ENCODE peak calls at places on chromosome 14, in five cellular contexts. F is fibroblast of lung; A is AG04450; E is psoas muscle; D is CD4-positive, alpha-beta T cell. X is an unnamed sample.

GRCh38 chr14:95431199-95432145 is 85.0 kb downstream of the SYNE3 start:
- DNase-seq in D (no peak), E (no peak), A (no peak), F (peak), X (no peak)

GRCh38 chr14:96762650-96763049 is 34.5 kb upstream of the VRK1 start:
- DNase-seq in D (no peak), F (peak), E (no peak), A (no peak), X (no peak)

GRCh38 chr14:39974036-39974435 is 541.8 kb upstream of the FBXO33 start:
- DNase-seq in D (no peak), A (no peak), E (no peak), F (no peak), X (no peak)

GRCh38 chr14:54699087-54699530 is 132.2 kb downstream of the SAMD4A start:
- DNase-seq in D (no peak), A (no peak), E (peak), F (no peak), X (no peak)

GRCh38 chr14:32202468-32202865 is 602 bp downstream of the RNU6-8 start:
- DNase-seq in D (no peak), F (peak), A (no peak), E (no peak), X (no peak)

GRCh38 chr14:72776701-72777255 is 117.1 kb downstream of the DPF3 start:
- DNase-seq in D (no peak), F (no peak), E (no peak), A (no peak), X (peak)

GRCh38 chr14:74655597-74656389 is 43.8 kb upstream of the LTBP2 start:
- DNase-seq in D (no peak), F (peak), E (no peak), A (no peak), X (no peak)

GRCh38 chr14:104437703-104438102 is 141.9 kb upstream of the C14orf180 start:
- DNase-seq in D (no peak), E (no peak), F (no peak), A (no peak), X (no peak)

GRCh38 chr14:94047581-94047980 is 21.4 kb downstream of the OTUB2 start:
- DNase-seq in E (peak), F (no peak), A (no peak), D (no peak), X (no peak)

GRCh38 chr14:77094672-77095284 is 3.3 kb upstream of the CIPC start:
- DNase-seq in E (peak), F (peak), D (peak), A (peak), X (peak)

GRCh38 chr14:99733221-99733550 is 49.1 kb downstream of the CYP46A1 start:
- DNase-seq in D (no peak), E (no peak), A (no peak), F (no peak), X (no peak)

GRCh38 chr14:99730876-99731351 is 46.8 kb downstream of the CYP46A1 start:
- DNase-seq in A (no peak), E (peak), F (no peak), D (no peak), X (peak)

GRCh38 chr14:99732436-99733220 is 48.5 kb downstream of the CYP46A1 start:
- DNase-seq in E (no peak), D (no peak), F (no peak), A (no peak), X (no peak)

GRCh38 chr14:99729991-99730875 is 46.1 kb downstream of the CYP46A1 start:
- DNase-seq in F (no peak), A (no peak), E (peak), D (peak), X (no peak)

GRCh38 chr14:99731536-99732435 is 47.7 kb downstream of the CYP46A1 start:
- DNase-seq in F (no peak), E (no peak), A (no peak), D (no peak), X (peak)
- TF ChIP-seq CTCF in F (no peak), E (no peak), A (no peak), D (no peak), X (no peak)

GRCh38 chr14:37592288-37593274 is 2.5 kb downstream of the FOXA1 start:
- DNase-seq in D (no peak), A (no peak), E (no peak), F (no peak), X (no peak)

GRCh38 chr14:37591941-37592287 is 3.1 kb downstream of the FOXA1 start:
- DNase-seq in D (no peak), E (no peak), A (no peak), F (no peak), X (no peak)

GRCh38 chr14:37590810-37591139 is 4.3 kb downstream of the FOXA1 start:
- DNase-seq in F (no peak), E (no peak), D (no peak), A (no peak), X (no peak)

GRCh38 chr14:37590096-37590809 is 4.8 kb downstream of the FOXA1 start:
- DNase-seq in A (no peak), D (no peak), E (no peak), F (no peak), X (no peak)

DNA sequence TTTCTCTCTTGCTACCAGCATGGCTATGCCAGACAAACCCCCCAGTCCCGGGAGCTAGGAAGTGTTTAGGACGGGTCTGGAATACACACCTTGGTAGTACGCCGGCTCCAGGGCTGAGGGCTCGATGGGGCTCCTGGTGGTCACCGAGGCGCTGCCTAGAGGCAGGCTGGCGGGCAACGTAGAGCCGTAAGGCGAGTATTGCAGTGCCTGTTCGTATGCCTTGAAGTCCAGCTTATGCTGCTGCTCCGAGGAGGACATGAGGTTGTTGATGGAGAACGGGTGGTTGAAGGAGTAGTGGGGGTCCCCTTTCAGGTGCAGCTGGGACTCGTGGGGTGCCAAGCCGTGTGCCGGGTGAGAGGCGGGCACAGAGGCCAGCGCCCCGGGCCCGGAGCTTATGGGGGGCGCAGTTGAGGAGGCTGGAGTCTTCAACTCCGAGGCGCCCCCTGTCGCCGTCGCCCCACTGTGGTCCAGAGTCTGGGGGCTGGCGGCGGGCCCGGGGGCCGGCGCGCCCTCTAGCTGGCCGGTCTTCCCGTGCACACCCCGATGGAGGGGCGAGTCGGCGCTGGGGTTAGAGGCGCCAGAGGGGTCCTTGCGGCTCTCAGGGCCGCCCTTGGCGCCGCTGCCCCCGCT is 3.6 kb downstream of the FOXA1 start:
- DNase-seq in F (no peak), A (no peak), D (no peak), E (no peak), X (no peak)
- TF ChIP-seq CTCF in F (no peak), A (no peak), D (no peak), E (no peak), X (no peak)

GRCh38 chr14:69876848-69877306 is 2.3 kb upstream of the SMOC1 start:
- DNase-seq in E (no peak), F (no peak), A (no peak), D (no peak), X (no peak)

GRCh38 chr14:69876221-69876847 is 2.9 kb upstream of the SMOC1 start:
- DNase-seq in F (no peak), A (no peak), E (no peak), D (no peak), X (no peak)

GRCh38 chr14:69879175-69880047 is at the start of gene SMOC1:
- DNase-seq in E (peak), D (no peak), A (peak), F (peak), X (no peak)

GRCh38 chr14:69878251-69878650 is 965 bp upstream of the SMOC1 start:
- DNase-seq in A (no peak), D (no peak), E (no peak), F (no peak), X (no peak)

GRCh38 chr14:69877492-69877891 is 1.7 kb upstream of the SMOC1 start:
- DNase-seq in F (peak), D (no peak), E (no peak), A (no peak), X (no peak)
- TF ChIP-seq CTCF in F (no peak), D (no peak), E (peak), A (peak), X (no peak)

DNA sequence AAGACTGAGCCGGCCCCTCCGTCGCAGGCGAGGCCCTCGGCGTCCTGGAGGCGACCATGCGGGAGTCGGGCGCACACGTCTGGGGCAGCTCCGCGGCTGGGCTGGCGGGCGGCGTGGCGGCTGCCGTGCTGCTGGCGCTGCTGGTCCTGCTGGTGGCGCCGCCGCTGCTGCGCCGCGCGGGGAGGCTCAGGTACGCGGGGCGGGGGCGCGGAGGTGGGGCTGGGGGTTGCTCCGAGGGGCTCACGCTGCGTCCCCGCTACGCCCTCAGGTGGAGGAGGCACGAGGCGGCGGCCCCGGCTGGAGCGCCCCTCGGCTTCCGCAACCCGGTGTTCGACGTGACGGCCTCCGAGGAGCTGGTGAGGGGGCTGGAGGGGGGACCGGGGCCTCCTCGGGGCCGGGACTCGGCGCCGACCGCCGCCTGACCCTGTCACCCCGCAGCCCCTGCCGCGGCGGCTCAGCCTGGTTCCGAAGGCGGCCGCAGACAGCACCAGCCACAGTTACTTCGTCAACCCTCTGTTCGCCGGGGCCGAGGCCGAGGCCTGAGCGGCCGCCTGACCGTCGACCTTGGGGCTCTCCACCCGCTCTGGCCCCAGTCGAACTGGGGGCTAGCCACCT is 7.8 kb downstream of the AMN start:
- DNase-seq in D (no peak), E (peak), A (no peak), F (no peak), X (no peak)
- TF ChIP-seq CTCF in D (no peak), E (no peak), A (no peak), F (no peak), X (no peak)

DNA sequence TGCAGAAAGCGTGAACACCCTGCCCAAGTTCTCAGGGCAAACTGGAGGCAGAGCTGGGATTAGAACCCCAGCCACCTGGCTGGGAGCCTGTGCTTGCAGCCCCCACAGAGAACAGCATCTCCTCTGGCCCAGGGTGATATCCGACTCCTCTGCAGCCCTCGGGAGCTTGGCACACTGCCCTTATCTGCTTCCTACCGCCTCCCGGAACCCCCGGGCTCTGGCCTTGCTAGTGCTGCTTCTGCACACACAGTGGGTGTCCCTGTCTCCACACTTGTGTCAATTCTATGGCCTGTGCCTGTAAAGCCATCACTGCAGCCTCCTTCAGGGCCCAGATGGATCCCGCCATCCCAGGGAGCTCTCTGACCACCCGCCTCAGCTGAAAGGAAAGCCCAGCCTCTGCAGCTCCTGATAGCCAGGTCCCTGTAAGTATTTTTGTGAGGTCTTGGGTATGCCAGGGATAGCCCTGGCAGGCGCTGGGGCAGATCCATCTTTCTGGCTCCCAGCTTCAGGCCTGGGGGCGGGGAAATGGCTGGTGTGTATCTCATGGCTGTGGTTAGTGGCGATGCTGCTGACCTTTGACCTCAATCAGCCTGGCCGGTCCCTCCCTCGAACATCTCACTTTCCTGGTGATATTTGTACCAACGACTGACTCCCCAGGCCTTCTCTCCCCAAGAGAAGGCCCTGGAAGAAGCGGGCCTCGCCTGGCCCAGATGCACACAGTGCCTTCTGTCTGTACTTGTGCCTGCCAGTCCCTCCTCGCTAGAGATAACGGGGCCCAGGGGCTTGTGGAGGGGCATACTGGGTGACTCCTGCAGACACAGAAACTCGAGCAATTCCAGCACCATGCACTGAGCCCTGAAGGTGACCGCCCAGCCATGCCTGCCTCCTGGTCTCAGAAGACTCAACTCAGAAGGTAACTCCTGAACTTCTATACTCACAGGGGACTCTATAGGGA is 183.8 kb downstream of the CALM1 start:
- DNase-seq in E (no peak), F (no peak), D (no peak), A (no peak), X (no peak)
- TF ChIP-seq CTCF in E (no peak), F (no peak), D (no peak), A (no peak), X (no peak)

GRCh38 chr14:68028075-68028474 is 208.5 kb downstream of the RAD51B start:
- DNase-seq in A (no peak), D (no peak), E (no peak), F (no peak), X (no peak)
- TF ChIP-seq CTCF in A (no peak), D (no peak), E (no peak), F (no peak), X (no peak)

GRCh38 chr14:80587096-80587724 is 354.3 kb downstream of the CEP128 start:
- DNase-seq in D (no peak), A (no peak), F (peak), E (no peak), X (no peak)
- TF ChIP-seq CTCF in D (no peak), A (peak), F (peak), E (peak), X (no peak)

GRCh38 chr14:92551066-92551841 is 37.7 kb downstream of the RIN3 start:
- DNase-seq in F (no peak), A (no peak), D (no peak), E (no peak), X (no peak)
- TF ChIP-seq CTCF in F (no peak), A (no peak), D (no peak), E (no peak), X (no peak)

X was measured in lower leg skin.